ENCODE peak calls at places on chromosomes 4 and X, in four cellular contexts. A, G, U and F are unnamed samples.
A peak's percentile ranks its signal among the peaks of the same experiment; 100 is the strongest.

GRCh38 chr4:108738307-108738706 is 24.5 kb downstream of the ETNPPL start:
- DNase-seq in A (no peak), G (no peak), U (peak; percentile 27), F (no peak)

GRCh38 chr4:73674451-73674919 is 54.2 kb upstream of the RASSF6 start:
- DNase-seq in A (no peak), G (no peak), U (no peak), F (no peak)

GRCh38 chr4:3077796-3078195 is 3.3 kb downstream of the HTT start:
- DNase-seq in A (no peak), G (no peak), U (no peak), F (peak; percentile 78)

GRCh38 chr4:176065365-176066249 is at the start of gene WDR17:
- DNase-seq in A (peak; percentile 99), G (peak; percentile 99), U (peak; percentile 71), F (peak; percentile 90)

GRCh38 chrX:66071116-66071515 is 31.2 kb upstream of the VSIG4 start:
- DNase-seq in A (no peak), G (no peak), U (no peak), F (no peak)

GRCh38 chrX:69109706-69110635 is 55.3 kb downstream of the PJA1 start:
- DNase-seq in A (peak; percentile 33), G (no peak), U (peak; percentile 41), F (no peak)

GRCh38 chrX:149504226-149504914 is 736 bp downstream of the IDS start:
- DNase-seq in A (peak; percentile 69), G (peak; percentile 56), U (no peak), F (peak; percentile 85)

GRCh38 chr4:57109847-57110634 is at the start of gene IGFBP7:
- DNase-seq in A (no peak), G (peak; percentile 47), U (no peak), F (no peak)

GRCh38 chr4:102405706-102406510 is 60.6 kb upstream of the SLC39A8 start:
- DNase-seq in A (no peak), G (no peak), U (no peak), F (no peak)

GRCh38 chr4:80361329-80361900 is 25.9 kb downstream of the CFAP299 start:
- DNase-seq in A (no peak), G (peak; percentile 61), U (no peak), F (peak; percentile 76)

DNA sequence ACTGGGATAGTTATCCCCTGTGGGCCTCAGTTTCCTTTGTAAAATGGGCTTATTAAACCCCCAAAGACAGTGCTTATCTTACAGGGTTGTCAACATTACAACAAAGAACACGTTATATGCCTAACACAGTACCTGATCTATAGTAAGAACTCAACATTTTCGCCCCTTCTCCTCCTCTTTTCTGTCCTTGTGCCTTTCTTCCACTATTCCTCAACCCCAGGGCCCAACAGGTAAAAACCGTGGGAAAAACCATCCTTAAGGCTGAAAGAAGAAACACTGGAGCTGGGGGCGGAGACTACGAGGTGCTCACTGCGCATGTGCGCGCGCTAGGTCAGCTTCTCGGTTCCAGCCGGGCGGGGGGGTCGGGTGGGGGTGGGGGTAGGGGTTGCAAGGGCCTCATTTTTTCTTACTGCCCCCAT is 435 bp upstream of the XIAP start:
- DNase-seq in A (no peak), G (peak; percentile 86), U (no peak), F (peak; percentile 76)
- H2AFZ ChIP-seq in A (no peak overlapping the region), G (no peak overlapping the region), U (peak overlapping the region; percentile 73), F (peak overlapping the region; percentile 88)

GRCh38 chr4:148375581-148375980 is 66.6 kb downstream of the NR3C2 start:
- DNase-seq in A (no peak), G (no peak), U (no peak), F (no peak)
- H3K4me2 ChIP-seq in A (no peak overlapping the region), G (no peak overlapping the region), U (peak overlapping the region; percentile 64), F (no peak overlapping the region)

GRCh38 chr4:159197885-159198269 is 95.0 kb downstream of the RAPGEF2 start:
- DNase-seq in A (no peak), G (no peak), U (no peak), F (no peak)
- H2AFZ ChIP-seq in A (no peak overlapping the region), G (no peak overlapping the region), U (no peak overlapping the region), F (no peak overlapping the region)

DNA sequence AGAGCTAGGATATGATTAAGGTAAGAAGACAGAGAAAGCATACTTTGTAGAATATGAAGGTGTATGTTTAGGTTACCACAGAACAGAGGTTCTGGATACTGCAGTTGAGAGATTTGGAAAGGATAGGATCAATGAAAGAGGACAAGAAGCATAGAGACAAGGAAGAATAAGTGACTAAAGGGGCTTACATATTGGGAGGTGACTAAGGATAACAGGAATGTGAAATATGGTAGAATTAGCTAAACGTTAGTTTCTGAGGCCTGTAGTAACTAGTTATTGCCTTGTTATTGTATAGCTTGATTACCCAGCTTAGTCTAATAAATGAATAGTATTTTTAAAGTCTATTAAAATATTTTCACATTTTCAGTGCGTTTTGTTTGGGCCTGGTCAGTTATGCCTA is 38.2 kb downstream of the CENPI start:
- DNase-seq in A (no peak), G (no peak), U (peak; percentile 5), F (no peak)
- H3K4me2 ChIP-seq in A (no peak overlapping the region), G (no peak overlapping the region), U (no peak overlapping the region), F (no peak overlapping the region)